ENCODE peak calls at places on chromosomes 12 and 14, in five cellular contexts. D, T, P, L and V are unnamed samples.

GRCh38 chr12:116880817-116881324 is 370 bp downstream of the HRK start:
- DNase-seq in D (peak), L (peak), T (peak), P (peak), V (peak)

GRCh38 chr14:103542545-103543088 is 13.6 kb downstream of the TRMT61A start:
- DNase-seq in D (no peak), P (no peak), T (no peak), L (no peak), V (peak)

GRCh38 chr14:24057271-24057670 is 5.5 kb downstream of the CARMIL3 start:
- DNase-seq in P (no peak), D (no peak), L (no peak), T (no peak), V (no peak)

GRCh38 chr12:37666069-37666781 is 650.3 kb upstream of the ALG10B start:
- DNase-seq in L (no peak), D (no peak), P (no peak), T (no peak), V (no peak)

GRCh38 chr12:94429633-94430032 is 30.0 kb downstream of the CEP83 start:
- DNase-seq in D (no peak), L (no peak), T (peak), P (no peak), V (no peak)

GRCh38 chr14:63473194-63473788 is 69.9 kb downstream of the PPP2R5E start:
- DNase-seq in T (no peak), L (no peak), P (no peak), D (no peak), V (no peak)

GRCh38 chr12:92786045-92786444 is 83.3 kb downstream of the PLEKHG7 start:
- DNase-seq in T (peak), L (no peak), P (no peak), D (no peak), V (no peak)

GRCh38 chr14:28751467-28752058 is 15.0 kb upstream of the FOXG1 start:
- DNase-seq in P (no peak), T (peak), L (no peak), D (no peak), V (peak)

GRCh38 chr12:106767954-106768501 is 6.5 kb upstream of the RIC8B start:
- DNase-seq in T (peak), L (no peak), D (no peak), P (no peak), V (no peak)

GRCh38 chr12:104372048-104372720 is 68.6 kb downstream of the EID3 start:
- DNase-seq in T (no peak), L (no peak), P (no peak), D (no peak), V (no peak)

GRCh38 chr14:79418649-79419415 is 792.5 kb downstream of the DIO2 start:
- DNase-seq in T (no peak), L (no peak), P (no peak), D (no peak), V (no peak)

GRCh38 chr12:47079365-47079893 is at the start of gene PCED1B:
- DNase-seq in D (peak), P (peak), L (no peak), T (peak), V (peak)

GRCh38 chr12:64739778-64740177 is 19.4 kb downstream of the GNS start:
- DNase-seq in L (no peak), T (no peak), D (no peak), P (no peak), V (no peak)

GRCh38 chr12:75979181-75979580 is 52.4 kb downstream of the PHLDA1 start:
- DNase-seq in T (no peak), P (no peak), L (no peak), D (no peak), V (no peak)

GRCh38 chr12:26334621-26335124 is 139.3 kb downstream of the SSPN start:
- DNase-seq in D (no peak), T (no peak), L (no peak), P (no peak), V (peak)

GRCh38 chr12:50642035-50642451 is 121.9 kb upstream of the ATF1 start:
- DNase-seq in T (peak), D (no peak), L (no peak), P (no peak), V (no peak)

GRCh38 chr12:49979061-49979586 is 6.4 kb downstream of the AQP6 start:
- DNase-seq in D (no peak), P (no peak), L (no peak), T (no peak), V (no peak)

GRCh38 chr14:97975960-97976359 is 1178.8 kb downstream of the VRK1 start:
- DNase-seq in D (no peak), T (no peak), L (no peak), P (no peak), V (no peak)

GRCh38 chr14:104939666-104940410 is 15.2 kb downstream of the PLD4 start:
- DNase-seq in P (peak), D (no peak), L (no peak), T (no peak), V (peak)

GRCh38 chr12:68885381-68885780 is 47.6 kb downstream of the CPM start:
- DNase-seq in T (no peak), L (no peak), P (no peak), D (no peak), V (no peak)

GRCh38 chr14:51614707-51615106 is 37.0 kb upstream of the FRMD6 start:
- DNase-seq in T (no peak), P (no peak), D (no peak), L (no peak), V (no peak)

GRCh38 chr12:12582895-12583303 is 20.2 kb upstream of the DUSP16 start:
- DNase-seq in P (no peak), T (peak), L (no peak), D (peak), V (no peak)

GRCh38 chr14:72541546-72541945 is 352.4 kb downstream of the DPF3 start:
- DNase-seq in L (no peak), T (no peak), P (no peak), D (no peak), V (no peak)